ENCODE peak calls at places on chromosome 1, in four cellular contexts. J, Y, P and C are unnamed samples.

GRCh38 chr1:60185684-60186083 is 112.1 kb upstream of the C1orf87 start:
- DNase-seq in J (no peak), Y (no peak), P (no peak), C (no peak)

GRCh38 chr1:53627666-53628065 is 111.3 kb downstream of the GLIS1 start:
- DNase-seq in J (no peak), Y (no peak), P (no peak), C (no peak)

GRCh38 chr1:160553778-160554177 is 25.5 kb downstream of the CD84 start:
- DNase-seq in J (no peak), Y (no peak), P (no peak), C (no peak)

GRCh38 chr1:31152181-31152768 is 86.8 kb upstream of the PUM1 start:
- DNase-seq in J (no peak), Y (no peak), P (no peak), C (peak)

GRCh38 chr1:174968750-174969244 is 30.9 kb upstream of the CACYBP start:
- DNase-seq in J (no peak), Y (no peak), P (no peak), C (peak)

GRCh38 chr1:65979145-65979544 is 186.4 kb downstream of the PDE4B start:
- DNase-seq in J (no peak), Y (no peak), P (no peak), C (no peak)

GRCh38 chr1:41545996-41546938 is 61.8 kb upstream of the EDN2 start:
- DNase-seq in J (peak), Y (no peak), P (no peak), C (no peak)

GRCh38 chr1:35599411-35599810 is 26.3 kb downstream of the TFAP2E start:
- DNase-seq in J (no peak), Y (no peak), P (no peak), C (no peak)

GRCh38 chr1:61221642-61222041 is 139.3 kb downstream of the NFIA start:
- DNase-seq in J (no peak), Y (no peak), P (no peak), C (no peak)

GRCh38 chr1:27292111-27292510 is 29.9 kb upstream of the TMEM222 start:
- DNase-seq in J (no peak), Y (no peak), P (no peak), C (no peak)

GRCh38 chr1:46527474-46528296 is 23.8 kb downstream of the KNCN start:
- DNase-seq in J (peak), Y (peak), P (peak), C (peak)

GRCh38 chr1:14778882-14779594 is 180.6 kb downstream of the KAZN start:
- DNase-seq in J (no peak), Y (peak), P (no peak), C (peak)

GRCh38 chr1:161191971-161192370 is 6.9 kb downstream of the ADAMTS4 start:
- DNase-seq in J (peak), Y (no peak), P (no peak), C (no peak)